ENCODE peak calls at places on chromosomes 2 and 18, in four cellular contexts. M is B cell, Y is cardiac muscle cell, K is AG04450. D is an unnamed sample.

GRCh38 chr18:58229162-58229561 is 185.1 kb downstream of the NEDD4L start:
- DNase-seq in K (no peak), Y (no peak), M (no peak), D (no peak)

GRCh38 chr2:60565472-60565871 is 12.0 kb upstream of the BCL11A start:
- DNase-seq in Y (peak; percentile 43), K (no peak), M (peak; percentile 67), D (peak; percentile 43)

GRCh38 chr2:236998250-236998649 is 87.4 kb upstream of the COPS8 start:
- DNase-seq in Y (peak; percentile 21), K (no peak), M (no peak), D (no peak)

GRCh38 chr18:41378628-41379027 is 576.4 kb upstream of the PIK3C3 start:
- DNase-seq in M (no peak), Y (peak; percentile 85), K (peak; percentile 44), D (no peak)

GRCh38 chr18:77346446-77346845 is 96.8 kb downstream of the GALR1 start:
- DNase-seq in M (no peak), K (no peak), Y (peak; percentile 21), D (no peak)

GRCh38 chr2:189763908-189764661 is 1.5 kb upstream of the OSGEPL1 start:
- DNase-seq in M (no peak), Y (peak; percentile 15), K (no peak), D (no peak)

GRCh38 chr2:219527076-219527394 is 12.8 kb downstream of the ASIC4 start:
- DNase-seq in K (no peak), Y (no peak), M (no peak), D (peak; percentile 34)

GRCh38 chr2:9780368-9781130 is 62.7 kb upstream of the TAF1B start:
- DNase-seq in Y (peak; percentile 34), M (no peak), K (no peak), D (no peak)

GRCh38 chr2:85648619-85649018 is 19.4 kb downstream of the SFTPB start:
- DNase-seq in M (no peak), Y (peak; percentile 69), K (peak; percentile 39), D (peak; percentile 41)

DNA sequence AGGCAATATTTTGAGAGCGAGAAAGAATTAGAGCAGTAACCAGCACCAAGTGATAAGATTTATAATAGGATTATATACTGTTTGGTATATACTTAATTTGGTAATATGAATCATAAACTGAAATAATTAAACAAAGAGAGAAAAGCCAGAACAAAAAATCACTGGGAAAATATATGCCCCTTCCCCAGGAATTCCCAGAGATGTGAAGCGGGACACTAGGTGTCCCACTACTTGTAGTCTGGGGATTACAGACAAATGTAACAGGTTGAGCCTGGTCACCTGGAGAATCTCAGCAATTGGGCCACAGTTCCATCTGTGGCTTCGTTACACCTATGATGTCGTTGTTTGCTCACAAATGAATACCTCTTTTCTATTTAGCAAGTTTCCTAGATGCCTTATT is 256.1 kb upstream of the CHAC2 start:
- DNase-seq in Y (no peak), K (no peak), M (no peak), D (no peak)
- TF ChIP-seq CTCF in Y (no peak), K (no peak), M (no peak), D (no peak)

GRCh38 chr18:67590571-67591141 is 74.1 kb upstream of the DSEL start:
- DNase-seq in M (no peak), Y (peak; percentile 44), K (no peak), D (no peak)
- TF ChIP-seq CTCF in M (no peak), Y (peak; percentile 27), K (peak; percentile 19), D (no peak)

GRCh38 chr18:57137847-57138246 is 9.0 kb upstream of the BOD1L2 start:
- DNase-seq in Y (no peak), M (no peak), K (no peak), D (no peak)

GRCh38 chr18:57131782-57132181 is 15.1 kb upstream of the BOD1L2 start:
- DNase-seq in K (no peak), Y (no peak), M (no peak), D (no peak)

GRCh38 chr18:57134564-57135211 is 12.2 kb upstream of the BOD1L2 start:
- DNase-seq in M (no peak), Y (no peak), K (no peak), D (no peak)

GRCh38 chr18:57141208-57142129 is 5.4 kb upstream of the BOD1L2 start:
- DNase-seq in M (no peak), Y (no peak), K (no peak), D (peak; percentile 86)

GRCh38 chr18:57135705-57136104 is 11.2 kb upstream of the BOD1L2 start:
- DNase-seq in M (no peak), K (no peak), Y (no peak), D (no peak)
- TF ChIP-seq CTCF in M (no peak), K (peak; percentile 26), Y (no peak), D (no peak)

GRCh38 chr2:232687382-232688160 is 9.6 kb upstream of the GIGYF2 start:
- DNase-seq in Y (no peak), K (no peak), M (no peak), D (no peak)

GRCh38 chr2:232680006-232680405 is 17.1 kb upstream of the GIGYF2 start:
- DNase-seq in Y (no peak), M (no peak), K (no peak), D (no peak)

GRCh38 chr2:232681527-232681926 is 15.6 kb upstream of the GIGYF2 start:
- DNase-seq in K (no peak), M (no peak), Y (peak; percentile 27), D (no peak)

GRCh38 chr2:232688201-232688600 is 8.9 kb upstream of the GIGYF2 start:
- DNase-seq in Y (no peak), M (no peak), K (no peak), D (no peak)

DNA sequence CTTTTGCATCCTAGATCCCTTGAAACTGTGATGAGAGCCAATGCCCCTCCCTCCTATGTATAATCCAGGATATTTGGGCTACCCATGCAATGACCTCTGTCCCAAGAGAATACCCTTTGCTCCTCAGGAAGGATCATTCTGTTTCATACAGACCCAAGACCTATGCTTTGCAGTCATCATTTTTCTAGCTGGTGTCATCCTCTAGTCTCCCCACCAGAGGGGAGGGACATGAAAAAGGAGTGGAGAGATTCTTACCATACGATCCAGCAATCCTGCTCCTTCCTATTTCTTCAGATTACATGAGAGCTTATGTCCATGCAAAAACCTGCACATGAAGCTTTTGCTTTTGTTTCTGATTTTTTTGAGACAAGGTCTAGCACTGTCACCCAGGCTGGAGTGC is 13.8 kb upstream of the GIGYF2 start:
- DNase-seq in M (no peak), K (no peak), Y (no peak), D (no peak)
- TF ChIP-seq CTCF in M (no peak), K (no peak), Y (no peak), D (no peak)

GRCh38 chr2:238875161-238875530 is 27.3 kb downstream of the TWIST2 start:
- DNase-seq in Y (peak; percentile 36), K (no peak), M (no peak), D (no peak)

GRCh38 chr2:238875531-238876231 is 27.8 kb downstream of the TWIST2 start:
- DNase-seq in K (no peak), M (no peak), Y (no peak), D (no peak)

GRCh38 chr2:238873401-238873801 is 25.5 kb downstream of the TWIST2 start:
- DNase-seq in K (no peak), Y (no peak), M (no peak), D (no peak)

GRCh38 chr2:238873841-238874240 is 26.0 kb downstream of the TWIST2 start:
- DNase-seq in K (no peak), Y (no peak), M (no peak), D (no peak)

GRCh38 chr2:238874330-238875050 is 26.6 kb downstream of the TWIST2 start:
- DNase-seq in K (no peak), Y (no peak), M (no peak), D (no peak)
- TF ChIP-seq CTCF in K (no peak), Y (peak; percentile 10), M (no peak), D (no peak)

GRCh38 chr2:223000872-223001825 is 50.8 kb upstream of the KCNE4 start:
- DNase-seq in M (no peak), Y (no peak), K (no peak), D (no peak)
- TF ChIP-seq CTCF in M (no peak), Y (no peak), K (no peak), D (no peak)

GRCh38 chr2:108490506-108491122 is 41.6 kb downstream of the GCC2 start:
- DNase-seq in Y (no peak), M (no peak), K (no peak), D (no peak)
- TF ChIP-seq CTCF in Y (no peak), M (no peak), K (no peak), D (no peak)

GRCh38 chr2:154603682-154604081 is 94.8 kb upstream of the KCNJ3 start:
- DNase-seq in Y (no peak), K (no peak), M (no peak), D (no peak)
- TF ChIP-seq CTCF in Y (no peak), K (no peak), M (no peak), D (no peak)

GRCh38 chr2:241593271-241593670 is 34.7 kb downstream of the BOK start:
- DNase-seq in K (no peak), Y (no peak), M (no peak), D (no peak)

GRCh38 chr2:241597561-241597960 is 39.0 kb downstream of the BOK start:
- DNase-seq in Y (no peak), K (no peak), M (no peak), D (no peak)

GRCh38 chr2:241598487-241598886 is 38.5 kb downstream of the THAP4 start:
- DNase-seq in M (no peak), K (no peak), Y (no peak), D (peak; percentile 58)

GRCh38 chr2:241598061-241598460 is 38.9 kb downstream of the THAP4 start:
- DNase-seq in K (no peak), M (no peak), Y (no peak), D (no peak)

DNA sequence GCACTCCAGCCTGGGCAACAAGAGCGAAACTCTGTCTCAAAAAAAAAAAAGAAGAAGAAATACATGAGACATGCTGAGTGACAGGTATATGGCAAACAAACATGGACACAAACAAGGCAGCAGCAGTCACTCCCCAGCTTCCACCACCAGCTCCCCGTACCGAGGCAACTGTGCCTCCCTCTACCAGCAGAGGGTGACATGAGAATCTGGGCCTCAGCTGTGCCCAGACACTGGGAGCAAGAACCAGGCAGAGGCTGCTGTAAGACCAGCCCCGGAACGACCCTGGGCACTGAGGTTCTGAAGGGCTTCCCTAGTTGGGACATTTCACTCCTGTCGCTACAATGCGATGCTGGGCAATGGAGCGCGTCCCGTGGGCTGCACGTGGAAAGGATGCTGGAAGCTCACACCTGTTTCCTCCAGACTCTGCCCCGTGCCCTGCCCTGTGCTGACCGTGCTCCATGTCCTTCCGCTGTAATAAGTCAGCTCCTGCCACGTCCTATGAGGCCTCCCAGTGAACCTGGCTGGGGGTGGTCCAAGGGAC is 37.1 kb downstream of the BOK start:
- DNase-seq in K (no peak), M (no peak), Y (peak; percentile 44), D (no peak)
- TF ChIP-seq CTCF in K (peak; percentile 12), M (no peak), Y (peak; percentile 55), D (no peak)